ENCODE peak calls at places on chromosomes 13 and 19, in eight cellular contexts. One of them, this sample, is unnamed.

GRCh38 chr19:57905258-57905657 is 11.1 kb downstream of the ZNF417 start:
- DNase-seq in heart left ventricle: no peak
- DNase-seq in endodermal cell: no peak
- DNase-seq in astrocyte: no peak
- DNase-seq in cardiac muscle cell: no peak
- DNase-seq in fibroblast of lung: no peak
- DNase-seq in thoracic aorta: no peak
- DNase-seq in CD8-positive, alpha-beta T cell: no peak
- DNase-seq in this sample: no peak

GRCh38 chr13:98997738-98998641 is 20.1 kb upstream of the DOCK9 start:
- DNase-seq in astrocyte: peak; percentile 64
- DNase-seq in fibroblast of lung: peak; percentile 71
- DNase-seq in endodermal cell: peak; percentile 30
- DNase-seq in thoracic aorta: no peak
- DNase-seq in heart left ventricle: no peak
- DNase-seq in cardiac muscle cell: no peak
- DNase-seq in CD8-positive, alpha-beta T cell: no peak
- DNase-seq in this sample: no peak

GRCh38 chr13:80251403-80251802 is 89.5 kb downstream of the SPRY2 start:
- DNase-seq in cardiac muscle cell: peak; percentile 21
- DNase-seq in thoracic aorta: no peak
- DNase-seq in endodermal cell: no peak
- DNase-seq in heart left ventricle: no peak
- DNase-seq in fibroblast of lung: peak; percentile 69
- DNase-seq in astrocyte: peak; percentile 62
- DNase-seq in CD8-positive, alpha-beta T cell: no peak
- DNase-seq in this sample: no peak

GRCh38 chr19:40331052-40331451 is 17.1 kb downstream of the C19orf47 start:
- DNase-seq in CD8-positive, alpha-beta T cell: no peak
- DNase-seq in cardiac muscle cell: no peak
- DNase-seq in heart left ventricle: no peak
- DNase-seq in thoracic aorta: no peak
- DNase-seq in fibroblast of lung: no peak
- DNase-seq in astrocyte: no peak
- DNase-seq in endodermal cell: no peak
- DNase-seq in this sample: no peak

GRCh38 chr13:46016216-46016615 is 36.3 kb downstream of the ZC3H13 start:
- DNase-seq in cardiac muscle cell: no peak
- DNase-seq in astrocyte: no peak
- DNase-seq in heart left ventricle: no peak
- DNase-seq in thoracic aorta: no peak
- DNase-seq in endodermal cell: no peak
- DNase-seq in fibroblast of lung: no peak
- DNase-seq in CD8-positive, alpha-beta T cell: no peak
- DNase-seq in this sample: no peak

GRCh38 chr13:83048419-83048818 is 833.9 kb downstream of the SLITRK1 start:
- DNase-seq in astrocyte: peak; percentile 6
- DNase-seq in CD8-positive, alpha-beta T cell: no peak
- DNase-seq in endodermal cell: no peak
- DNase-seq in heart left ventricle: no peak
- DNase-seq in cardiac muscle cell: no peak
- DNase-seq in thoracic aorta: no peak
- DNase-seq in fibroblast of lung: peak; percentile 17
- DNase-seq in this sample: no peak

GRCh38 chr13:23610966-23611486 is 40.8 kb downstream of the TNFRSF19 start:
- DNase-seq in fibroblast of lung: peak; percentile 69
- DNase-seq in thoracic aorta: no peak
- DNase-seq in endodermal cell: no peak
- DNase-seq in heart left ventricle: no peak
- DNase-seq in CD8-positive, alpha-beta T cell: no peak
- DNase-seq in cardiac muscle cell: no peak
- DNase-seq in astrocyte: peak; percentile 58
- DNase-seq in this sample: no peak

GRCh38 chr13:76937416-76937815 is 10.9 kb upstream of the ACOD1 start:
- DNase-seq in heart left ventricle: no peak
- DNase-seq in fibroblast of lung: peak; percentile 95
- DNase-seq in CD8-positive, alpha-beta T cell: no peak
- DNase-seq in thoracic aorta: no peak
- DNase-seq in endodermal cell: no peak
- DNase-seq in astrocyte: peak; percentile 95
- DNase-seq in cardiac muscle cell: no peak
- DNase-seq in this sample: no peak

DNA sequence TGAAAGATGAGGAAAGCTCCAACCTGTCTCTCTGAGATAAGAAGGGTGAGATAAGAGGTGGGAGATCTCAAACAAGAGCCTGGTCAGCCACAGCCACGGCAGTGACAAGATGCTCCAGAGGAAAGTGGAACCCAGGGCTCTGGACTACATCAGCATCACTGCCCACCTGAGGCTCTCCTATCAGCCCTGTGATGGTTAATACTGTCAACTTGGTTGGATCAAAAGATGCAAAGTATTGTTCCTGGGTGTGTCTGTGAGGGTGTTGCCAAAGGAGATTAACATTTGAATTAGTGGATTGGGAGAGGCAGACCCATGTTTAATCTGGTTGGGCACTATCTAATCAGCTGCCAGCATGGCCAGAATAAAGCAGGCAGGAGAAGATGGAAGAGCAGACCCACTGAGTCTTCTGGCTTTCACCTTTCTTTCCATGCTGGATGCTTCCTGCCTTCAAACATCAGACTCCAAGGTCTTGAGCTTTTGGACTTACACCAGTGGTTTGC is 476.6 kb upstream of the NBEA start:
- DNase-seq in heart left ventricle: no peak
- DNase-seq in astrocyte: no peak
- DNase-seq in cardiac muscle cell: no peak
- DNase-seq in CD8-positive, alpha-beta T cell: no peak
- DNase-seq in thoracic aorta: no peak
- DNase-seq in fibroblast of lung: no peak
- DNase-seq in endodermal cell: peak; percentile 55
- DNase-seq in this sample: no peak
- H3K4me1 ChIP-seq in heart left ventricle: peaks cover 9% of the 10 kb centered on the region
- H3K4me1 ChIP-seq in astrocyte: peaks cover 9% of the 10 kb centered on the region
- H3K4me1 ChIP-seq in cardiac muscle cell: no peaks in the 10 kb centered on the region
- H3K4me1 ChIP-seq in CD8-positive, alpha-beta T cell: no peaks in the 10 kb centered on the region
- H3K4me1 ChIP-seq in thoracic aorta: peaks cover 29% of the 10 kb centered on the region
- H3K4me1 ChIP-seq in fibroblast of lung: peaks cover 5% of the 10 kb centered on the region
- H3K4me1 ChIP-seq in endodermal cell: no peaks in the 10 kb centered on the region
- H3K4me1 ChIP-seq in this sample: no peaks in the 10 kb centered on the region

GRCh38 chr19:48394331-48395169 is 1.1 kb downstream of the GRIN2D start:
- DNase-seq in fibroblast of lung: no peak
- DNase-seq in endodermal cell: no peak
- DNase-seq in thoracic aorta: no peak
- DNase-seq in cardiac muscle cell: no peak
- DNase-seq in astrocyte: no peak
- DNase-seq in heart left ventricle: no peak
- DNase-seq in CD8-positive, alpha-beta T cell: no peak
- DNase-seq in this sample: no peak

GRCh38 chr19:48393196-48393558 is 291 bp upstream of the GRIN2D start:
- DNase-seq in astrocyte: no peak
- DNase-seq in fibroblast of lung: no peak
- DNase-seq in cardiac muscle cell: no peak
- DNase-seq in CD8-positive, alpha-beta T cell: no peak
- DNase-seq in thoracic aorta: no peak
- DNase-seq in heart left ventricle: no peak
- DNase-seq in endodermal cell: no peak
- DNase-seq in this sample: no peak

GRCh38 chr19:48395170-48395455 is 1.6 kb downstream of the GRIN2D start:
- DNase-seq in thoracic aorta: no peak
- DNase-seq in astrocyte: no peak
- DNase-seq in endodermal cell: no peak
- DNase-seq in fibroblast of lung: no peak
- DNase-seq in CD8-positive, alpha-beta T cell: no peak
- DNase-seq in cardiac muscle cell: no peak
- DNase-seq in heart left ventricle: no peak
- DNase-seq in this sample: no peak

GRCh38 chr19:48395499-48395898 is 2.0 kb downstream of the GRIN2D start:
- DNase-seq in thoracic aorta: no peak
- DNase-seq in CD8-positive, alpha-beta T cell: no peak
- DNase-seq in fibroblast of lung: no peak
- DNase-seq in heart left ventricle: no peak
- DNase-seq in endodermal cell: no peak
- DNase-seq in cardiac muscle cell: no peak
- DNase-seq in astrocyte: no peak
- DNase-seq in this sample: no peak

DNA sequence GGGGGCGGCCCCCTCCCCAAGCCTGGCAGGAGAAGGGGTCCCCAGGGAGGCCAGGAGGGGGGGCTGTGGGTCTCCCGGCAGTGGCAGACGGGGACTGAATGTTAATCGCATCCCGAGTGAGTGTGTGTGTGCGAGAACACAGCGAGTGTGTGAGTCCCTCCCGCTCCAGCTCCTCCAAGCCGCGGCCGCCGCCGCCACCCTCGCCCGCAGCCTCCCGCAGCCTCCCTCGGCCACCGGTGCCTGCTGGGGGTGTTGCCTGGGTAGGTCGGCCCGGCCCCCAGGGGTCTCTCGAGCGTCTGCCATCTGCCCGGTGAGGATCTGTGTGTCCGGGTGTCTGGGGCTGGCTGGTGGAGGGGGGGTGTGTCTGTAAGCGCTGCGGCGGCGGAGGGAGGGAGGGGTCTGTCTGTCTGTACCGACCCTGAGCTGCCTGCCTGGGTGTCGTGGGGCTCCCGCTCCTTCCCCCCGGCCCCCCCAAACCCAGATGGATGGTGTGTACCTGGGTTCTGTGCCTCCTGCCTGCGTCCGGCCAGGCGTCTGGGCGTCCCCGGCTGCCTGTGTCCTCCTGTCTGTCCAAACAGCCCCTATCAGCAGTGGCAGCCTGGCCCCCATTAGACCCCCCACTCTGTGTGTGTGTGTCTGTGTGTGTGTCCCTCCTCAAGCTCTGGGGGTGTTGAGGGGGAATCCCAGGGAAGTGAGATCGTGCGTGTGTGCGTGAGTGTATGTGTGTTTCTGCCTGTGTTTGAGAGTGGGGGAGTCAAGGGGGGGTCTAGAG is at the start of gene GRIN2D:
- DNase-seq in heart left ventricle: no peak
- DNase-seq in fibroblast of lung: peak; percentile 47
- DNase-seq in cardiac muscle cell: peak; percentile 62
- DNase-seq in astrocyte: peak; percentile 31
- DNase-seq in endodermal cell: peak; percentile 84
- DNase-seq in CD8-positive, alpha-beta T cell: no peak
- DNase-seq in thoracic aorta: no peak
- DNase-seq in this sample: no peak
- H3K4me3 ChIP-seq in heart left ventricle: peak within 1 kb of the TSS; percentile 5
- H3K4me3 ChIP-seq in fibroblast of lung: no peak within 1 kb of the TSS
- H3K4me3 ChIP-seq in cardiac muscle cell: peak within 1 kb of the TSS; percentile 37
- H3K4me3 ChIP-seq in astrocyte: peak within 1 kb of the TSS; percentile 45
- H3K4me3 ChIP-seq in endodermal cell: peak within 1 kb of the TSS; percentile 76
- H3K4me3 ChIP-seq in CD8-positive, alpha-beta T cell: peak within 1 kb of the TSS; percentile 27
- H3K4me3 ChIP-seq in thoracic aorta: peak within 1 kb of the TSS; percentile 20
- H3K4me3 ChIP-seq in this sample: no peak within 1 kb of the TSS

DNA sequence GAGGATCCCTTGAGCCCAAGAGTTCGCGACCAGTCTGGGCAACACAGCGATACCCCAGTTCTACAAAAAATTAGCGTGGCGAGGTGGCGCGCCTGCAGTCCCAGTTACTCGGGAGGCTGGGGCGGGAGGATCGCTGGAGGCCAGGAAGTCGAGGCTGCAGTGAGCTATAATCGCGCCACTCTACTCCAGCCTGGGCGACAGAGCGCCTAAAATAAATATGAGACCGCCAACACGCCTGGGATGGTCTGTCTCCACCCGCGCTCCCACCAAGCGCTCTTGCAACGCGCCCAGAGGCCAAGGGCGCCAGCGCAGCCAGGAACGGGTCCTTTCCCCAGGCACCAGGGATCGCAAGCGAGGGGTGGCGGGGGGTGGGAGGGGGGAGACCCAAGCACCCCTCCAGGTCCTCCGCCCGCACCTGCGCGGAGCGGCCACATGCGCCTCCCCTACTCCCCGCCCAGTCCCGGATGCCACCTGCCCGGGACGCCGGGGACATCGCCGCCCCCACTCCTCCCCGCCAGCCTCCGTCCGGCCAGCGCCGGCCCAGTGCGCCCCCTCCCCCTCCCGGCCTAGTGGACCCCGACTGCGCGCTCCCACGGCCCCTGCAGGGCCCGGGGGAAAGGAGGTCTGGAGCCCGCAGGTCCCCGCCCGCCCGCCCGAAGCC is 441 bp downstream of the RHPN2 start:
- DNase-seq in thoracic aorta: no peak
- DNase-seq in heart left ventricle: no peak
- DNase-seq in cardiac muscle cell: peak; percentile 53
- DNase-seq in astrocyte: no peak
- DNase-seq in CD8-positive, alpha-beta T cell: no peak
- DNase-seq in endodermal cell: peak; percentile 89
- DNase-seq in fibroblast of lung: peak; percentile 7
- DNase-seq in this sample: peak; percentile 75
- TF ChIP-seq CTCF in thoracic aorta: no peak
- TF ChIP-seq CTCF in heart left ventricle: no peak
- TF ChIP-seq CTCF in cardiac muscle cell: no peak
- TF ChIP-seq CTCF in astrocyte: no peak
- TF ChIP-seq CTCF in CD8-positive, alpha-beta T cell: no peak
- TF ChIP-seq CTCF in endodermal cell: peak; percentile 51
- TF ChIP-seq CTCF in fibroblast of lung: no peak
- TF ChIP-seq CTCF in this sample: no peak

GRCh38 chr13:110380359-110381028 is 73.4 kb downstream of the COL4A2 start:
- DNase-seq in endodermal cell: peak; percentile 61
- DNase-seq in CD8-positive, alpha-beta T cell: no peak
- DNase-seq in fibroblast of lung: peak; percentile 95
- DNase-seq in heart left ventricle: no peak
- DNase-seq in thoracic aorta: no peak
- DNase-seq in astrocyte: peak; percentile 95
- DNase-seq in cardiac muscle cell: no peak
- DNase-seq in this sample: no peak

GRCh38 chr13:110382229-110382628 is 75.1 kb downstream of the COL4A2 start:
- DNase-seq in astrocyte: peak; percentile 87
- DNase-seq in fibroblast of lung: peak; percentile 91
- DNase-seq in CD8-positive, alpha-beta T cell: no peak
- DNase-seq in cardiac muscle cell: no peak
- DNase-seq in endodermal cell: no peak
- DNase-seq in heart left ventricle: no peak
- DNase-seq in thoracic aorta: no peak
- DNase-seq in this sample: no peak

GRCh38 chr13:110379358-110379757 is 72.3 kb downstream of the COL4A2 start:
- DNase-seq in endodermal cell: no peak
- DNase-seq in cardiac muscle cell: no peak
- DNase-seq in astrocyte: no peak
- DNase-seq in fibroblast of lung: no peak
- DNase-seq in heart left ventricle: no peak
- DNase-seq in thoracic aorta: no peak
- DNase-seq in CD8-positive, alpha-beta T cell: no peak
- DNase-seq in this sample: no peak

GRCh38 chr13:110381029-110381360 is 73.9 kb downstream of the COL4A2 start:
- DNase-seq in thoracic aorta: no peak
- DNase-seq in cardiac muscle cell: no peak
- DNase-seq in CD8-positive, alpha-beta T cell: no peak
- DNase-seq in heart left ventricle: no peak
- DNase-seq in endodermal cell: no peak
- DNase-seq in fibroblast of lung: no peak
- DNase-seq in astrocyte: no peak
- DNase-seq in this sample: no peak

DNA sequence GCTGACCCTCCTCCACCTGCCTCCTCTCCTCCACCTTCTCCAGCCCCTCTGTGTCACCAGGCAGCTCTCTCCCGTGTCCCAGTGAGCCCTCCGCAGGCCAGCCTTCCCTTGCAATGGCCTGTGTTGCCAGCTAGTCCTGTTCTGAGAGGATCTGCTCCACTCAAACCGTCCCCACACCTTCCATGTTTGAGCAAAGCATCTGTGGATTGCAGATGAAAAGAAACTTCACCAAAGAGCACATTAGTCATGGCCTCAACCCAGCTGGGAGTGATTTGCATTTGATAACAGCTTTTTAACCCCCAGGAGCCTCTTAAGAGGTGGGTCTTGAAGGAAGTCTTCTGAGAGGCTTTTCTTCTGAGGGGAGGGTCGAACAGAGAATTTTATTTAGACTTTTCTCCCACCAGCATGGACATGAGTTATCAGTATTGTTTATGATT is 72.8 kb downstream of the COL4A2 start:
- DNase-seq in astrocyte: peak; percentile 79
- DNase-seq in cardiac muscle cell: peak; percentile 19
- DNase-seq in thoracic aorta: no peak
- DNase-seq in heart left ventricle: no peak
- DNase-seq in CD8-positive, alpha-beta T cell: no peak
- DNase-seq in fibroblast of lung: peak; percentile 86
- DNase-seq in endodermal cell: peak; percentile 83
- DNase-seq in this sample: no peak
- H3K4me1 ChIP-seq in astrocyte: peaks cover 47% of the 10 kb centered on the region
- H3K4me1 ChIP-seq in cardiac muscle cell: peaks cover 17% of the 10 kb centered on the region
- H3K4me1 ChIP-seq in thoracic aorta: peaks cover 73% of the 10 kb centered on the region
- H3K4me1 ChIP-seq in heart left ventricle: peaks cover 76% of the 10 kb centered on the region
- H3K4me1 ChIP-seq in CD8-positive, alpha-beta T cell: no peaks in the 10 kb centered on the region
- H3K4me1 ChIP-seq in fibroblast of lung: peaks cover 23% of the 10 kb centered on the region
- H3K4me1 ChIP-seq in endodermal cell: no peaks in the 10 kb centered on the region
- H3K4me1 ChIP-seq in this sample: no peaks in the 10 kb centered on the region

This sample was measured in right lobe of liver.